ENCODE peak calls at places on chromosomes 1 and 21, in seven cellular contexts. N is effector memory CD4-positive, alpha-beta T cell; G is psoas muscle; T is fibroblast of lung; E is pancreas; C is thoracic aorta; R is neural progenitor cell. F is an unnamed sample.

GRCh38 chr1:98383341-98383740 is 278.2 kb upstream of the SNX7 start:
- DNase-seq in N (no peak), G (no peak), T (no peak), E (no peak), C (no peak), R (no peak), F (no peak)

GRCh38 chr1:205774277-205775014 is 836 bp downstream of the RAB29 start:
- DNase-seq in N (peak; percentile 46), G (no peak), T (peak; percentile 9), E (no peak), C (no peak), R (peak; percentile 42), F (no peak)

GRCh38 chr1:110060034-110060661 is 10.3 kb downstream of the ALX3 start:
- DNase-seq in N (peak; percentile 58), G (peak; percentile 74), T (peak; percentile 9), E (no peak), C (no peak), R (peak; percentile 53), F (no peak)

GRCh38 chr1:26418865-26419349 is 8.3 kb downstream of the LIN28A start:
- DNase-seq in N (no peak), G (no peak), T (no peak), E (no peak), C (no peak), R (peak; percentile 97), F (no peak)

GRCh38 chr1:30111431-30111830 is 612.0 kb downstream of the MATN1 start:
- DNase-seq in N (no peak), G (no peak), T (peak; percentile 56), E (peak; percentile 10), C (no peak), R (peak; percentile 85), F (no peak)

GRCh38 chr21:38533887-38534286 is 35.6 kb upstream of the ERG start:
- DNase-seq in N (no peak), G (no peak), T (no peak), E (no peak), C (no peak), R (peak; percentile 7), F (no peak)

GRCh38 chr1:25360596-25361581 is 22.8 kb downstream of the TMEM50A start:
- DNase-seq in N (no peak), G (no peak), T (peak; percentile 70), E (no peak), C (no peak), R (no peak), F (no peak)

GRCh38 chr1:235650341-235651169 is 971 bp upstream of the GNG4 start:
- DNase-seq in N (no peak), G (no peak), T (peak; percentile 9), E (no peak), C (no peak), R (peak; percentile 80), F (no peak)

GRCh38 chr1:243230914-243231313 is 24.2 kb downstream of the CEP170 start:
- DNase-seq in N (no peak), G (no peak), T (peak; percentile 57), E (no peak), C (no peak), R (peak; percentile 12), F (no peak)

GRCh38 chr1:45623972-45624371 is at the start of gene CCDC17:
- DNase-seq in N (no peak), G (no peak), T (peak; percentile 22), E (no peak), C (no peak), R (no peak), F (no peak)

GRCh38 chr1:178541829-178542553 is 29.1 kb downstream of the TEX35 start:
- DNase-seq in N (peak; percentile 18), G (no peak), T (peak; percentile 6), E (peak; percentile 71), C (no peak), R (peak; percentile 53), F (peak; percentile 62)

GRCh38 chr1:225945564-225945963 is 4.5 kb upstream of the LEFTY2 start:
- DNase-seq in N (no peak), G (no peak), T (no peak), E (no peak), C (no peak), R (peak; percentile 68), F (no peak)

GRCh38 chr1:23444104-23444533 is 19.6 kb upstream of the TCEA3 start:
- DNase-seq in N (no peak), G (peak; percentile 82), T (peak; percentile 94), E (no peak), C (peak; percentile 27), R (no peak), F (peak; percentile 89)

GRCh38 chr1:119714583-119714982 is 2.8 kb downstream of the PHGDH start:
- DNase-seq in N (no peak), G (peak; percentile 54), T (peak; percentile 24), E (no peak), C (no peak), R (no peak), F (no peak)

GRCh38 chr1:96843601-96844000 is 122.0 kb downstream of the PTBP2 start:
- DNase-seq in N (no peak), G (no peak), T (no peak), E (no peak), C (no peak), R (no peak), F (no peak)

GRCh38 chr1:241591317-241591716 is 48.9 kb downstream of the CHML start:
- DNase-seq in N (no peak), G (no peak), T (no peak), E (no peak), C (no peak), R (no peak), F (no peak)

GRCh38 chr1:206021008-206021795 is 2.5 kb downstream of the CTSE start:
- DNase-seq in N (no peak), G (no peak), T (no peak), E (no peak), C (no peak), R (no peak), F (no peak)

GRCh38 chr1:159282118-159282517 is 20.0 kb upstream of the FCER1A start:
- DNase-seq in N (no peak), G (no peak), T (no peak), E (no peak), C (no peak), R (no peak), F (no peak)

GRCh38 chr1:240230821-240231220 is 139.1 kb downstream of the FMN2 start:
- DNase-seq in N (no peak), G (no peak), T (no peak), E (no peak), C (no peak), R (no peak), F (no peak)

GRCh38 chr1:173193639-173194038 is 13.5 kb downstream of the TNFSF4 start:
- DNase-seq in N (no peak), G (no peak), T (peak; percentile 59), E (no peak), C (no peak), R (no peak), F (no peak)

GRCh38 chr1:9075023-9075422 is 5.6 kb upstream of the SLC2A5 start:
- DNase-seq in N (no peak), G (no peak), T (no peak), E (no peak), C (no peak), R (no peak), F (no peak)

GRCh38 chr21:45556645-45557601 is 14.7 kb upstream of the SLC19A1 start:
- DNase-seq in N (no peak), G (peak; percentile 61), T (no peak), E (no peak), C (no peak), R (no peak), F (no peak)

GRCh38 chr1:243979396-243979795 is 71.7 kb upstream of the ZBTB18 start:
- DNase-seq in N (no peak), G (no peak), T (no peak), E (no peak), C (no peak), R (no peak), F (no peak)

DNA sequence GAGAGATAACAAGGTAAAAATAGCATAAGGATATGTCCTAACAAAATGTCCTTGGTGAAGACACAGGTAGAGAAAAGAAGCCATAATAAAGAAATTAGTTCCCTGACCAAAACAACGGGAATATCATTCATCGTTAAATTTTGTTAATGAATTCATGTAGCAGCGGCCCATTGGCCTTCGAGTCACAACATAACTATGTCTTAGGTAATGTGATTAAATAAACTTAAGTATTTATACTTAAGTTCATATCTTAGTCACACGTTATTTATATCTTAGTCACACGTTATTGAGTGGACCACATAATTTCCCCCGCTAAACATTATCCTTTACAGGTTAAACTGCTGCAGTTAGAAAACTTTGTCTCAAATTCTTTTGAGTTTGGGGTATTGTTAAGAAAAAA is 1.2 kb downstream of the NEXN start:
- DNase-seq in N (no peak), G (no peak), T (peak; percentile 83), E (no peak), C (no peak), R (no peak), F (no peak)
- H3K27ac ChIP-seq in N (no peak overlapping the region), G (peak overlapping the region; percentile 100), T (peak overlapping the region; percentile 96), E (peak overlapping the region; percentile 90), C (peak overlapping the region; percentile 95), R (no peak overlapping the region), F (no peak overlapping the region)

DNA sequence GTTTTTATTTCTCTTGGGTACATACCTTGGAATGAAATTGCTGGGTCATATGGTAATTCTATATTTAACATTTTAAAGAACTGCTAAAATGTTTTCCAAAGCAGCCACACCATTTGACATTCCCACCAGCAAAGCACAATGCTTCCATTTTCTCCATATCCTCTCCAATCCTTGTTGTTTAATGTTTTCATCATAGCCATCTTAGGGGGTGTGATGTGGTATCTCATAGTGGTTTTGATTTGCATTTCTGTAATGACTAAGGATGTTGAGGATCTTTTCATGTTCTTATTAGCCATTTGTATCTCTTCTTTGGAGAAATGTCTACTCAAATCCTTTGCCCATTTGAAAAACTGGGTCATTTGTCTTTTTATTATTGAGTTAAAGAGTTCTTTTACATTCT is 188.2 kb downstream of the TM2D1 start:
- DNase-seq in N (no peak), G (no peak), T (no peak), E (no peak), C (no peak), R (no peak), F (no peak)
- H3K27ac ChIP-seq in N (no peak overlapping the region), G (no peak overlapping the region), T (no peak overlapping the region), E (no peak overlapping the region), C (no peak overlapping the region), R (no peak overlapping the region), F (no peak overlapping the region)

GRCh38 chr1:19769211-19769932 is 30.3 kb downstream of the TMCO4 start:
- DNase-seq in N (no peak), G (no peak), T (no peak), E (no peak), C (no peak), R (no peak), F (no peak)
- H3K27ac ChIP-seq in N (no peak overlapping the region), G (no peak overlapping the region), T (no peak overlapping the region), E (no peak overlapping the region), C (no peak overlapping the region), R (no peak overlapping the region), F (no peak overlapping the region)

GRCh38 chr1:228068359-228068758 is 14.1 kb upstream of the ARF1 start:
- DNase-seq in N (no peak), G (no peak), T (no peak), E (no peak), C (no peak), R (no peak), F (no peak)

GRCh38 chr1:228064741-228065542 is 17.6 kb upstream of the ARF1 start:
- DNase-seq in N (no peak), G (peak; percentile 42), T (no peak), E (no peak), C (no peak), R (no peak), F (no peak)

GRCh38 chr1:228066891-228067654 is 15.4 kb upstream of the ARF1 start:
- DNase-seq in N (no peak), G (peak; percentile 42), T (no peak), E (no peak), C (no peak), R (no peak), F (no peak)

GRCh38 chr1:228065543-228066347 is 16.8 kb upstream of the ARF1 start:
- DNase-seq in N (no peak), G (peak; percentile 35), T (no peak), E (no peak), C (no peak), R (no peak), F (no peak)

GRCh38 chr1:228066416-228066815 is 16.1 kb upstream of the ARF1 start:
- DNase-seq in N (no peak), G (no peak), T (no peak), E (no peak), C (no peak), R (no peak), F (no peak)
- H3K27ac ChIP-seq in N (no peak overlapping the region), G (no peak overlapping the region), T (no peak overlapping the region), E (no peak overlapping the region), C (no peak overlapping the region), R (no peak overlapping the region), F (no peak overlapping the region)